ENCODE peak calls at places on chromosomes 1 and 21, in eight cellular contexts. One of them, this sample, is unnamed.

GRCh38 chr1:204564835-204565234 is 48.6 kb downstream of the MDM4 start:
- DNase-seq in RCC 7860: no peak
- DNase-seq in cardiac septum: no peak
- DNase-seq in left cardiac atrium: no peak
- DNase-seq in stimulated activated CD8-positive, alpha-beta memory T cell treated with anti-CD3 and anti-CD28 coated beads, Interleukin-2, amount 100 ng/mL, for 1 hour: no peak
- DNase-seq in anterior cingulate cortex: no peak
- DNase-seq in activated CD4-positive, CD25-positive, alpha-beta regulatory T cell treated with anti-CD3 and anti-CD28 coated beads, Interleukin-2, amount 50 U/mL, for 72 hours: no peak
- DNase-seq in OCI-M1: no peak
- DNase-seq in this sample: no peak

GRCh38 chr21:36693144-36694040 is 5.5 kb upstream of the SIM2 start:
- DNase-seq in left cardiac atrium: no peak
- DNase-seq in RCC 7860: no peak
- DNase-seq in stimulated activated CD8-positive, alpha-beta memory T cell treated with anti-CD3 and anti-CD28 coated beads, Interleukin-2, amount 100 ng/mL, for 1 hour: no peak
- DNase-seq in OCI-M1: no peak
- DNase-seq in cardiac septum: no peak
- DNase-seq in activated CD4-positive, CD25-positive, alpha-beta regulatory T cell treated with anti-CD3 and anti-CD28 coated beads, Interleukin-2, amount 50 U/mL, for 72 hours: no peak
- DNase-seq in anterior cingulate cortex: no peak
- DNase-seq in this sample: peak; percentile 76

GRCh38 chr1:205375816-205376545 is 19.3 kb upstream of the KLHDC8A start:
- DNase-seq in left cardiac atrium: no peak
- DNase-seq in OCI-M1: no peak
- DNase-seq in anterior cingulate cortex: no peak
- DNase-seq in activated CD4-positive, CD25-positive, alpha-beta regulatory T cell treated with anti-CD3 and anti-CD28 coated beads, Interleukin-2, amount 50 U/mL, for 72 hours: no peak
- DNase-seq in stimulated activated CD8-positive, alpha-beta memory T cell treated with anti-CD3 and anti-CD28 coated beads, Interleukin-2, amount 100 ng/mL, for 1 hour: no peak
- DNase-seq in RCC 7860: no peak
- DNase-seq in cardiac septum: no peak
- DNase-seq in this sample: peak; percentile 67

GRCh38 chr1:40897499-40897898 is 35.3 kb upstream of the CITED4 start:
- DNase-seq in left cardiac atrium: no peak
- DNase-seq in anterior cingulate cortex: no peak
- DNase-seq in stimulated activated CD8-positive, alpha-beta memory T cell treated with anti-CD3 and anti-CD28 coated beads, Interleukin-2, amount 100 ng/mL, for 1 hour: no peak
- DNase-seq in cardiac septum: no peak
- DNase-seq in RCC 7860: peak; percentile 29
- DNase-seq in OCI-M1: no peak
- DNase-seq in activated CD4-positive, CD25-positive, alpha-beta regulatory T cell treated with anti-CD3 and anti-CD28 coated beads, Interleukin-2, amount 50 U/mL, for 72 hours: no peak
- DNase-seq in this sample: no peak

GRCh38 chr1:54664364-54664763 is 22.8 kb downstream of the MROH7 start:
- DNase-seq in left cardiac atrium: no peak
- DNase-seq in activated CD4-positive, CD25-positive, alpha-beta regulatory T cell treated with anti-CD3 and anti-CD28 coated beads, Interleukin-2, amount 50 U/mL, for 72 hours: no peak
- DNase-seq in cardiac septum: no peak
- DNase-seq in stimulated activated CD8-positive, alpha-beta memory T cell treated with anti-CD3 and anti-CD28 coated beads, Interleukin-2, amount 100 ng/mL, for 1 hour: no peak
- DNase-seq in anterior cingulate cortex: no peak
- DNase-seq in RCC 7860: no peak
- DNase-seq in OCI-M1: no peak
- DNase-seq in this sample: no peak

GRCh38 chr1:14259191-14259757 is 339.2 kb upstream of the KAZN start:
- DNase-seq in RCC 7860: no peak
- DNase-seq in anterior cingulate cortex: peak; percentile 80
- DNase-seq in activated CD4-positive, CD25-positive, alpha-beta regulatory T cell treated with anti-CD3 and anti-CD28 coated beads, Interleukin-2, amount 50 U/mL, for 72 hours: no peak
- DNase-seq in stimulated activated CD8-positive, alpha-beta memory T cell treated with anti-CD3 and anti-CD28 coated beads, Interleukin-2, amount 100 ng/mL, for 1 hour: no peak
- DNase-seq in left cardiac atrium: peak; percentile 82
- DNase-seq in cardiac septum: peak; percentile 75
- DNase-seq in OCI-M1: no peak
- DNase-seq in this sample: no peak

GRCh38 chr1:159799446-159799985 is 2.6 kb upstream of the FCRL6 start:
- DNase-seq in activated CD4-positive, CD25-positive, alpha-beta regulatory T cell treated with anti-CD3 and anti-CD28 coated beads, Interleukin-2, amount 50 U/mL, for 72 hours: no peak
- DNase-seq in stimulated activated CD8-positive, alpha-beta memory T cell treated with anti-CD3 and anti-CD28 coated beads, Interleukin-2, amount 100 ng/mL, for 1 hour: no peak
- DNase-seq in anterior cingulate cortex: no peak
- DNase-seq in OCI-M1: no peak
- DNase-seq in RCC 7860: peak; percentile 7
- DNase-seq in cardiac septum: no peak
- DNase-seq in left cardiac atrium: no peak
- DNase-seq in this sample: no peak

GRCh38 chr1:39575191-39576015 is 1.2 kb downstream of the PABPC4 start:
- DNase-seq in OCI-M1: peak; percentile 73
- DNase-seq in activated CD4-positive, CD25-positive, alpha-beta regulatory T cell treated with anti-CD3 and anti-CD28 coated beads, Interleukin-2, amount 50 U/mL, for 72 hours: peak; percentile 67
- DNase-seq in RCC 7860: no peak
- DNase-seq in stimulated activated CD8-positive, alpha-beta memory T cell treated with anti-CD3 and anti-CD28 coated beads, Interleukin-2, amount 100 ng/mL, for 1 hour: peak; percentile 20
- DNase-seq in left cardiac atrium: peak; percentile 79
- DNase-seq in cardiac septum: peak; percentile 85
- DNase-seq in anterior cingulate cortex: peak; percentile 7
- DNase-seq in this sample: peak; percentile 91

GRCh38 chr21:46083271-46084040 is 14.5 kb upstream of the COL6A2 start:
- DNase-seq in activated CD4-positive, CD25-positive, alpha-beta regulatory T cell treated with anti-CD3 and anti-CD28 coated beads, Interleukin-2, amount 50 U/mL, for 72 hours: peak; percentile 13
- DNase-seq in RCC 7860: no peak
- DNase-seq in left cardiac atrium: no peak
- DNase-seq in anterior cingulate cortex: no peak
- DNase-seq in OCI-M1: no peak
- DNase-seq in cardiac septum: no peak
- DNase-seq in stimulated activated CD8-positive, alpha-beta memory T cell treated with anti-CD3 and anti-CD28 coated beads, Interleukin-2, amount 100 ng/mL, for 1 hour: no peak
- DNase-seq in this sample: peak; percentile 87

GRCh38 chr1:8116892-8117262 is 90.8 kb upstream of the ERRFI1 start:
- DNase-seq in RCC 7860: no peak
- DNase-seq in anterior cingulate cortex: no peak
- DNase-seq in left cardiac atrium: peak; percentile 69
- DNase-seq in stimulated activated CD8-positive, alpha-beta memory T cell treated with anti-CD3 and anti-CD28 coated beads, Interleukin-2, amount 100 ng/mL, for 1 hour: no peak
- DNase-seq in activated CD4-positive, CD25-positive, alpha-beta regulatory T cell treated with anti-CD3 and anti-CD28 coated beads, Interleukin-2, amount 50 U/mL, for 72 hours: no peak
- DNase-seq in OCI-M1: no peak
- DNase-seq in cardiac septum: no peak
- DNase-seq in this sample: no peak

GRCh38 chr1:59296358-59297256 is at the start of gene FGGY:
- DNase-seq in OCI-M1: peak; percentile 97
- DNase-seq in RCC 7860: peak; percentile 98
- DNase-seq in stimulated activated CD8-positive, alpha-beta memory T cell treated with anti-CD3 and anti-CD28 coated beads, Interleukin-2, amount 100 ng/mL, for 1 hour: peak; percentile 70
- DNase-seq in anterior cingulate cortex: peak; percentile 84
- DNase-seq in left cardiac atrium: peak; percentile 99
- DNase-seq in activated CD4-positive, CD25-positive, alpha-beta regulatory T cell treated with anti-CD3 and anti-CD28 coated beads, Interleukin-2, amount 50 U/mL, for 72 hours: peak; percentile 81
- DNase-seq in cardiac septum: peak; percentile 99
- DNase-seq in this sample: peak; percentile 98

GRCh38 chr21:17527240-17527639 is 14.4 kb downstream of the CXADR start:
- DNase-seq in activated CD4-positive, CD25-positive, alpha-beta regulatory T cell treated with anti-CD3 and anti-CD28 coated beads, Interleukin-2, amount 50 U/mL, for 72 hours: no peak
- DNase-seq in OCI-M1: no peak
- DNase-seq in left cardiac atrium: no peak
- DNase-seq in cardiac septum: no peak
- DNase-seq in anterior cingulate cortex: no peak
- DNase-seq in RCC 7860: no peak
- DNase-seq in stimulated activated CD8-positive, alpha-beta memory T cell treated with anti-CD3 and anti-CD28 coated beads, Interleukin-2, amount 100 ng/mL, for 1 hour: no peak
- DNase-seq in this sample: no peak

GRCh38 chr1:233440952-233441401 is 113.5 kb downstream of the MAP3K21 start:
- DNase-seq in RCC 7860: peak; percentile 65
- DNase-seq in stimulated activated CD8-positive, alpha-beta memory T cell treated with anti-CD3 and anti-CD28 coated beads, Interleukin-2, amount 100 ng/mL, for 1 hour: no peak
- DNase-seq in cardiac septum: no peak
- DNase-seq in anterior cingulate cortex: no peak
- DNase-seq in left cardiac atrium: no peak
- DNase-seq in activated CD4-positive, CD25-positive, alpha-beta regulatory T cell treated with anti-CD3 and anti-CD28 coated beads, Interleukin-2, amount 50 U/mL, for 72 hours: no peak
- DNase-seq in OCI-M1: peak; percentile 89
- DNase-seq in this sample: no peak